ENCODE peak calls at places on chromosome 9, in seven cellular contexts. G, F, N, Z, I, B and Q are unnamed samples. For H3K36me3, the result is how much of the 10 kb centered on the place peaks cover.

GRCh38 chr9:95521699-95522098 is 4.9 kb upstream of the PTCH1 start:
- DNase-seq in G (no peak), F (no peak), N (no peak), Z (no peak), I (no peak), B (no peak), Q (no peak)

GRCh38 chr9:114096041-114096511 is 3.0 kb downstream of the KIF12 start:
- DNase-seq in G (no peak), F (peak), N (no peak), Z (no peak), I (peak), B (no peak), Q (no peak)

GRCh38 chr9:116716441-116716840 is 29.3 kb downstream of the TRIM32 start:
- DNase-seq in G (no peak), F (no peak), N (no peak), Z (no peak), I (no peak), B (no peak), Q (no peak)

GRCh38 chr9:37920471-37921167 is 16.7 kb upstream of the SLC25A51 start:
- DNase-seq in G (no peak), F (peak), N (no peak), Z (no peak), I (peak), B (no peak), Q (no peak)

GRCh38 chr9:76629205-76629990 is 134.8 kb upstream of the PCA3 start:
- DNase-seq in G (no peak), F (no peak), N (no peak), Z (no peak), I (no peak), B (no peak), Q (no peak)

GRCh38 chr9:19408693-19409405 is at the start of gene ACER2:
- DNase-seq in G (peak), F (peak), N (peak), Z (peak), I (peak), B (peak), Q (peak)

GRCh38 chr9:96609732-96610131 is 9.9 kb downstream of the CDC14B start:
- DNase-seq in G (no peak), F (no peak), N (no peak), Z (no peak), I (no peak), B (no peak), Q (no peak)

GRCh38 chr9:81379655-81380054 is 309.7 kb downstream of the TLE1 start:
- DNase-seq in G (no peak), F (no peak), N (no peak), Z (no peak), I (no peak), B (no peak), Q (no peak)

GRCh38 chr9:85715587-85715986 is 26.2 kb downstream of the AGTPBP1 start:
- DNase-seq in G (no peak), F (no peak), N (no peak), Z (peak), I (no peak), B (no peak), Q (no peak)

GRCh38 chr9:1222511-1222910 is 172.4 kb downstream of the DMRT2 start:
- DNase-seq in G (no peak), F (no peak), N (no peak), Z (no peak), I (no peak), B (no peak), Q (no peak)

GRCh38 chr9:107612136-107612535 is 122.6 kb upstream of the KLF4 start:
- DNase-seq in G (no peak), F (peak), N (no peak), Z (peak), I (no peak), B (no peak), Q (peak)

GRCh38 chr9:68931821-68932220 is 82.1 kb downstream of the PRKACG start:
- DNase-seq in G (no peak), F (no peak), N (no peak), Z (no peak), I (no peak), B (no peak), Q (no peak)

GRCh38 chr9:130451509-130452388 is 7.0 kb downstream of the ASS1 start:
- DNase-seq in G (no peak), F (no peak), N (peak), Z (peak), I (peak), B (no peak), Q (no peak)

GRCh38 chr9:35757527-35758275 is 3.6 kb upstream of the MSMP start:
- DNase-seq in G (no peak), F (no peak), N (peak), Z (peak), I (no peak), B (no peak), Q (no peak)

GRCh38 chr9:97793067-97793466 is 60.0 kb upstream of the FOXE1 start:
- DNase-seq in G (no peak), F (no peak), N (no peak), Z (no peak), I (no peak), B (no peak), Q (no peak)

GRCh38 chr9:8856686-8857329 is 1057.2 kb upstream of the DMAC1 start:
- DNase-seq in G (no peak), F (no peak), N (peak), Z (no peak), I (peak), B (no peak), Q (no peak)

GRCh38 chr9:94198414-94198813 is 60.7 kb upstream of the ZNF169 start:
- DNase-seq in G (no peak), F (no peak), N (no peak), Z (no peak), I (no peak), B (no peak), Q (no peak)

GRCh38 chr9:89038354-89039091 is 47.3 kb downstream of the S1PR3 start:
- DNase-seq in G (no peak), F (no peak), N (no peak), Z (no peak), I (no peak), B (no peak), Q (peak)

GRCh38 chr9:111613436-111614040 is 14.1 kb upstream of the PTGR1 start:
- DNase-seq in G (no peak), F (no peak), N (peak), Z (no peak), I (no peak), B (no peak), Q (no peak)

GRCh38 chr9:5013379-5013778 is 28.3 kb downstream of the JAK2 start:
- DNase-seq in G (no peak), F (no peak), N (no peak), Z (no peak), I (no peak), B (no peak), Q (no peak)

GRCh38 chr9:113772121-113772885 is 103.8 kb upstream of the ZNF618 start:
- DNase-seq in G (no peak), F (no peak), N (peak), Z (no peak), I (no peak), B (no peak), Q (peak)

GRCh38 chr9:89657765-89658164 is 53.0 kb downstream of the GADD45G start:
- DNase-seq in G (no peak), F (peak), N (no peak), Z (no peak), I (no peak), B (no peak), Q (no peak)

GRCh38 chr9:33244150-33244784 is 4.3 kb downstream of the SPINK4 start:
- DNase-seq in G (no peak), F (peak), N (no peak), Z (no peak), I (no peak), B (no peak), Q (no peak)

GRCh38 chr9:94639996-94640376 is 668 bp upstream of the FBP1 start:
- DNase-seq in G (no peak), F (no peak), N (no peak), Z (peak), I (peak), B (no peak), Q (no peak)

GRCh38 chr9:136204086-136204805 is 682 bp downstream of the LHX3 start:
- DNase-seq in G (no peak), F (no peak), N (no peak), Z (no peak), I (no peak), B (no peak), Q (no peak)

GRCh38 chr9:77011973-77012817 is 7.3 kb upstream of the FOXB2 start:
- DNase-seq in G (no peak), F (peak), N (peak), Z (peak), I (peak), B (peak), Q (no peak)

GRCh38 chr9:101791938-101792337 is 53.5 kb upstream of the GRIN3A start:
- DNase-seq in G (no peak), F (no peak), N (no peak), Z (no peak), I (peak), B (peak), Q (no peak)

GRCh38 chr9:122948313-122948712 is 7.5 kb downstream of the RABGAP1 start:
- DNase-seq in G (no peak), F (no peak), N (no peak), Z (no peak), I (no peak), B (no peak), Q (no peak)

GRCh38 chr9:21936161-21936560 is 58.0 kb downstream of the CDKN2A start:
- DNase-seq in G (no peak), F (no peak), N (no peak), Z (no peak), I (no peak), B (no peak), Q (no peak)

DNA sequence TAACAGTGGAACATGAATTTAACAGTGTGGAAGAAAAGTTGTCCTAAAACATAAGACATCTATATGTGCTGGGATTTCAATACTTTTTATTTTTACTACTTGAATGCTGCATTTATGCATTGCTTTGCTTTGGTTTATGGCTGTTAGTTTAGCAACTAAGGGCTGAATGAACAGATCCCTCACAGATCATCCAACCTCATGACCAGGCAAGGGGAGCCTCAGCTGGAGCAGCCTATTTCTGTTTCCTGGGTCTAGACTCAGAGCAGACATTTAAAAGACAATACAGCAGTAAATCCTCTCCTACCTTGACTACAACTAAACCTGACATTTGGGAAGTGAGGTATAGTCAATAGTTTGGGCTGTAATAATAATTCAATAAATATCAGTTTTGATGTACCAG is 163.3 kb downstream of the AUH start:
- DNase-seq in G (no peak), F (no peak), N (no peak), Z (no peak), I (no peak), B (no peak), Q (no peak)
- H3K36me3 ChIP-seq in G (under half), F (under half), N (under half), Z (under half), I (under half), B (under half), Q (under half)

GRCh38 chr9:132548971-132549649 is 33.3 kb upstream of the BARHL1 start:
- DNase-seq in G (peak), F (no peak), N (no peak), Z (no peak), I (no peak), B (peak), Q (no peak)
- TF ChIP-seq POLR2AphosphoS5 in G (no peak), F (no peak), N (no peak), Z (no peak), I (no peak), B (no peak), Q (no peak)

GRCh38 chr9:129008469-129008965 is 19.6 kb downstream of the SH3GLB2 start:
- DNase-seq in G (no peak), F (no peak), N (no peak), Z (no peak), I (no peak), B (no peak), Q (no peak)
- H3K36me3 ChIP-seq in G (under half), F (under half), N (under half), Z (under half), I (under half), B (under half), Q (under half)

GRCh38 chr9:109910616-109911568 is 130.9 kb downstream of the PALM2AKAP2 start:
- DNase-seq in G (no peak), F (no peak), N (peak), Z (no peak), I (no peak), B (no peak), Q (no peak)
- TF ChIP-seq POLR2AphosphoS5 in G (no peak), F (no peak), N (peak), Z (no peak), I (no peak), B (no peak), Q (peak)